ENCODE peak calls at places on chromosomes 11 and 22, in six cellular contexts. V is K562, T is HCT116, Q is GM12878, W is H1, H is HepG2. P is an unnamed sample.

GRCh38 chr11:100098560-100098959 is 588.5 kb upstream of the ARHGAP42 start:
- DNase-seq in V (no peak), T (no peak), Q (no peak), W (no peak), H (no peak), P (no peak)

GRCh38 chr11:2269601-2270321 is 627 bp downstream of the ASCL2 start:
- DNase-seq in V (peak; percentile 43), T (no peak), Q (no peak), W (peak; percentile 62), H (no peak), P (peak; percentile 67)

GRCh38 chr22:32353840-32354239 is 3.8 kb upstream of the RFPL3 start:
- DNase-seq in V (no peak), T (no peak), Q (no peak), W (no peak), H (no peak), P (no peak)

GRCh38 chr11:31656051-31656450 is 146.5 kb downstream of the ELP4 start:
- DNase-seq in V (no peak), T (no peak), Q (no peak), W (no peak), H (no peak), P (no peak)

GRCh38 chr11:2928605-2929510 is at the start of gene PHLDA2:
- DNase-seq in V (peak; percentile 96), T (peak; percentile 41), Q (no peak), W (no peak), H (no peak), P (no peak)

GRCh38 chr11:1826552-1827094 is 8.2 kb upstream of the SYT8 start:
- DNase-seq in V (peak; percentile 60), T (no peak), Q (no peak), W (no peak), H (peak; percentile 50), P (no peak)

GRCh38 chr11:87589082-87589481 is 551.3 kb downstream of the TMEM135 start:
- DNase-seq in V (no peak), T (no peak), Q (no peak), W (no peak), H (no peak), P (no peak)

GRCh38 chr11:126011220-126011619 is 51.4 kb downstream of the CDON start:
- DNase-seq in V (no peak), T (no peak), Q (no peak), W (no peak), H (no peak), P (no peak)

GRCh38 chr22:17781319-17782031 is 7.2 kb upstream of the BID start:
- DNase-seq in V (no peak), T (no peak), Q (peak; percentile 60), W (no peak), H (peak; percentile 78), P (no peak)

GRCh38 chr22:38258895-38259294 is 13.9 kb downstream of the TMEM184B start:
- DNase-seq in V (peak; percentile 33), T (no peak), Q (no peak), W (no peak), H (no peak), P (no peak)

GRCh38 chr11:10657308-10658271 is 36.0 kb downstream of the IRAG1 start:
- DNase-seq in V (peak; percentile 51), T (no peak), Q (peak; percentile 57), W (no peak), H (no peak), P (no peak)

GRCh38 chr22:24181088-24181995 is at the start of gene SUSD2:
- DNase-seq in V (peak; percentile 39), T (no peak), Q (no peak), W (no peak), H (peak; percentile 76), P (no peak)

GRCh38 chr11:28038775-28039174 is 69.2 kb downstream of the KIF18A start:
- DNase-seq in V (no peak), T (no peak), Q (no peak), W (no peak), H (no peak), P (no peak)

GRCh38 chr11:77379253-77379652 is 77.8 kb upstream of the GDPD4 start:
- DNase-seq in V (no peak), T (no peak), Q (no peak), W (no peak), H (no peak), P (no peak)

GRCh38 chr11:70203749-70204465 is 811 bp downstream of the FADD start:
- DNase-seq in V (peak; percentile 82), T (peak; percentile 19), Q (peak; percentile 40), W (no peak), H (peak; percentile 59), P (no peak)

GRCh38 chr11:116869610-116870009 is 32.2 kb upstream of the APOA1 start:
- DNase-seq in V (no peak), T (no peak), Q (no peak), W (no peak), H (peak; percentile 52), P (no peak)

GRCh38 chr22:20117656-20118571 is 888 bp upstream of the TRMT2A start:
- DNase-seq in V (peak; percentile 90), T (no peak), Q (no peak), W (no peak), H (no peak), P (no peak)

GRCh38 chr11:129536338-129536737 is 160.7 kb downstream of the BARX2 start:
- DNase-seq in V (no peak), T (no peak), Q (no peak), W (no peak), H (no peak), P (no peak)

GRCh38 chr11:94767701-94768601 is at the start of gene AMOTL1:
- DNase-seq in V (peak; percentile 75), T (peak; percentile 65), Q (no peak), W (peak; percentile 61), H (no peak), P (peak; percentile 72)

GRCh38 chr11:84853841-84854497 is 773.2 kb downstream of the DLG2 start:
- DNase-seq in V (no peak), T (no peak), Q (no peak), W (no peak), H (no peak), P (no peak)

GRCh38 chr11:130705670-130706421 is 210.4 kb downstream of the SNX19 start:
- DNase-seq in V (no peak), T (no peak), Q (no peak), W (no peak), H (no peak), P (no peak)

GRCh38 chr11:3058753-3059664 is 1.8 kb upstream of the CARS1 start:
- DNase-seq in V (peak; percentile 80), T (no peak), Q (no peak), W (no peak), H (peak; percentile 40), P (peak; percentile 11)

GRCh38 chr22:44920183-44920582 is 89.6 kb downstream of the PHF21B start:
- DNase-seq in V (no peak), T (no peak), Q (no peak), W (no peak), H (no peak), P (no peak)

GRCh38 chr11:6926208-6927029 is at the start of gene ZNF215:
- DNase-seq in V (peak; percentile 92), T (peak; percentile 93), Q (no peak), W (peak; percentile 71), H (no peak), P (peak; percentile 28)

GRCh38 chr11:86240164-86240563 is 4.4 kb upstream of the EED start:
- DNase-seq in V (no peak), T (no peak), Q (no peak), W (no peak), H (no peak), P (no peak)

GRCh38 chr22:40153186-40153585 is 24.5 kb upstream of the TNRC6B start:
- DNase-seq in V (no peak), T (no peak), Q (no peak), W (no peak), H (no peak), P (no peak)

GRCh38 chr11:127226959-127227358 is 226.4 kb upstream of the KIRREL3 start:
- DNase-seq in V (no peak), T (no peak), Q (no peak), W (no peak), H (no peak), P (no peak)

GRCh38 chr11:132982769-132983168 is 549.5 kb downstream of the OPCML start:
- DNase-seq in V (no peak), T (no peak), Q (no peak), W (no peak), H (no peak), P (no peak)

GRCh38 chr22:40605676-40606250 is 30.8 kb downstream of the MRTFA start:
- DNase-seq in V (no peak), T (no peak), Q (no peak), W (no peak), H (no peak), P (no peak)

DNA sequence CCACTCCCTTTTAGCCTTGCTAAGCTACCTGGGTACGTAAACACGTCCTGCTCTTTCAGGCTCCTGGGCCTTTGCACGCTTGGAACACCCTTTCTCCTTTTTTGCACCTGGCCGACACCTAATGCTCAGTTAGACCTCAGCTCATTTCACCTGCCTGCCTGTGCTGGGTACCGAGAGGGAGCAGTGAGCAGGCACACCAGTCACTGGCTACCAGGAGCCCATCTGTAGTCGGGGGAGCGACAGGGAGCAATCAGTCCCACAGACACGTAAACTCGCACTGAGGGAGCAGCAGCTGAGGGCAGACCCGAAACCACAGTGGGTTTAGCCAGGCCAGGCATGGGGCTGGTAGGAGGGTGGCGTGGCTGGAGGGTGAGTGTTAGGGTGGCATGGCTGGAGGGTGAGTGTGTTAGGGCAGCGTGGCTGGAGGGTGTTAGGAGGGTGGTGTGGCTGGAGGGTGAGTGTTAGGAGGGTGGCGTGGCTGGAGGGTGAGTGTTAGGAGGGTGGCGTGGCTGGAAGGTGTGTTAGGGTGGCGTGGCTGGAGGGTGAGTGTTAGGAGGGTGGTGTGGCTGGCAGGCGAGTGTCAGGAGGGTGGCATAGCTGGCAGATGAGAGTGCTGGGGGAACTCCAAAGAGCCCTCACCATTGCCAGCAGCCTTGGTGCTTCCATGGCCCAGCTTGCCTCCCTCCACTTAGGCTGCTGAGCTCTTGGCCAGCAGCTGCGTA is 6.4 kb upstream of the GTSE1 start:
- DNase-seq in V (no peak), T (no peak), Q (no peak), W (no peak), H (no peak), P (no peak)
- H3K4me1 ChIP-seq in V (no peaks in the 10 kb centered on the region), T (peaks cover 1% of the 10 kb centered on the region), Q (peaks cover 33% of the 10 kb centered on the region), W (no peaks in the 10 kb centered on the region), H (peaks cover 2% of the 10 kb centered on the region), P (peaks cover 4% of the 10 kb centered on the region)

GRCh38 chr11:74487875-74488274 is 5.6 kb downstream of the LIPT2 start:
- DNase-seq in V (peak; percentile 45), T (peak; percentile 32), Q (no peak), W (no peak), H (peak; percentile 54), P (no peak)
- TF ChIP-seq ZNF274 in V (no peak), T (no peak), Q (no peak), W (no peak), H (no peak), P (no peak)

GRCh38 chr11:79834015-79834414 is 393.2 kb upstream of the TENM4 start:
- DNase-seq in V (no peak), T (no peak), Q (no peak), W (no peak), H (no peak), P (no peak)
- TF ChIP-seq YY1 in V (no peak), T (no peak), Q (no peak), W (no peak), H (no peak), P (no peak)

DNA sequence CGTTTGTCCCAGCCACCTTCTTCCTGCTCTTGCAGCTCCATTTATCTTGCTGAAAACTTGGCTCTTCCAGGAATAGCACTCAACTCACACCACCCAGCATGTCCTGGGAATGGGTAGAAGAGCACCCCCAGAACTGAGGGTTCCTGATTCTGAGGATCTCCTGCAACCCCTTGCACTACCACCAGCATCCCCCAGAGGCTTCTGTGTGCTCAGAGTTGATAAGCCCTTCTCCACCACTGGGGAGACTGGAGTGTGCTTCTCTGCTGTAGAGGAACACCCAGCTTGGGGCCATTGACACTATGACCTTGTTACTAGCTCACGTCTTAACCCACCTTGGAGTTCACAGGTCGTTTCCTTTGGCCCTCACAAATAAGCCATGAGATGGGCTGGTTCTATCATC is 121.0 kb downstream of the GRIK4 start:
- DNase-seq in V (peak; percentile 40), T (no peak), Q (no peak), W (no peak), H (no peak), P (no peak)
- H3K4me1 ChIP-seq in V (no peaks in the 10 kb centered on the region), T (no peaks in the 10 kb centered on the region), Q (peaks cover 10% of the 10 kb centered on the region), W (peaks cover 8% of the 10 kb centered on the region), H (no peaks in the 10 kb centered on the region), P (peaks cover 9% of the 10 kb centered on the region)